ENCODE peak calls at places on chromosomes 12 and 14, in seven cellular contexts. P is A549; R is mucosa of descending colon; N is IMR-90; I is HuH-7.5; O is dermis blood vessel endothelial cell; M is CD4-positive, alpha-beta memory T cell. U is an unnamed sample.

GRCh38 chr12:84046869-84047268 is 865.7 kb downstream of the SLC6A15 start:
- DNase-seq in M (no peak), O (no peak), I (no peak), R (no peak), P (no peak), N (no peak), U (no peak)

GRCh38 chr14:58739674-58740073 is 101.9 kb downstream of the DACT1 start:
- DNase-seq in O (no peak), R (no peak), M (no peak), I (no peak), P (no peak), N (no peak), U (no peak)

GRCh38 chr12:78793491-78793890 is 71.1 kb upstream of the SYT1 start:
- DNase-seq in I (no peak), R (no peak), N (peak), O (no peak), P (no peak), M (no peak), U (no peak)

GRCh38 chr14:101760138-101761011 is 1.1 kb upstream of the PPP2R5C start:
- DNase-seq in P (peak), I (peak), O (peak), M (peak), R (peak), N (peak), U (peak)

GRCh38 chr14:73235531-73236155 is 1.7 kb upstream of the PAPLN start:
- DNase-seq in R (peak), O (no peak), N (no peak), I (no peak), M (no peak), P (no peak), U (no peak)

GRCh38 chr14:76699901-76700590 is 61.2 kb upstream of the VASH1 start:
- DNase-seq in N (no peak), I (no peak), M (no peak), O (no peak), R (no peak), P (no peak), U (no peak)

GRCh38 chr12:21301-22189 is 45.0 kb upstream of the IQSEC3 start:
- DNase-seq in P (no peak), O (no peak), N (no peak), M (no peak), R (no peak), I (no peak), U (peak)

GRCh38 chr12:65171073-65171472 is 1.7 kb downstream of the LEMD3 start:
- DNase-seq in N (peak), R (no peak), O (peak), P (no peak), I (no peak), M (no peak), U (no peak)

GRCh38 chr14:84399296-84399910 is 1130.5 kb upstream of the FLRT2 start:
- DNase-seq in O (no peak), N (no peak), P (no peak), I (no peak), M (no peak), R (no peak), U (peak)

GRCh38 chr14:56754966-56755365 is 55.3 kb downstream of the OTX2 start:
- DNase-seq in P (no peak), N (no peak), R (no peak), I (no peak), O (no peak), M (no peak), U (no peak)

GRCh38 chr14:22994762-22995275 is 12.5 kb upstream of the AJUBA start:
- DNase-seq in P (peak), R (no peak), I (no peak), M (peak), O (peak), N (peak), U (no peak)

GRCh38 chr12:69935651-69936100 is 110.6 kb downstream of the MYRFL start:
- DNase-seq in M (no peak), I (no peak), N (no peak), P (no peak), O (no peak), R (no peak), U (no peak)

GRCh38 chr14:99928963-99929362 is 135.8 kb downstream of the EML1 start:
- DNase-seq in O (no peak), R (no peak), P (no peak), M (no peak), I (no peak), N (no peak), U (no peak)

GRCh38 chr14:61452452-61452851 is 131.1 kb downstream of the PRKCH start:
- DNase-seq in M (peak), O (no peak), P (no peak), R (no peak), I (no peak), N (no peak), U (no peak)

GRCh38 chr14:105315211-105315721 is 718 bp downstream of the PACS2 start:
- DNase-seq in P (peak), I (peak), M (peak), O (peak), R (peak), N (no peak), U (peak)

GRCh38 chr12:122959566-122960192 is 6.6 kb downstream of the ABCB9 start:
- DNase-seq in R (no peak), O (no peak), M (no peak), P (no peak), I (no peak), N (no peak), U (no peak)

GRCh38 chr12:104699489-104700194 is 242.9 kb downstream of the CHST11 start:
- DNase-seq in N (peak), O (no peak), I (no peak), R (no peak), M (no peak), P (no peak), U (no peak)

GRCh38 chr12:11648514-11649412 is 711 bp upstream of the ETV6 start:
- DNase-seq in P (peak), R (peak), O (peak), M (peak), N (peak), I (peak), U (peak)

GRCh38 chr12:14313379-14313778 is 52.1 kb upstream of the ATF7IP start:
- DNase-seq in O (no peak), R (no peak), M (no peak), P (no peak), N (peak), I (no peak), U (no peak)

GRCh38 chr12:54958048-54958658 is 26.4 kb downstream of the TESPA1 start:
- DNase-seq in O (peak), R (peak), N (peak), P (peak), M (peak), I (peak), U (no peak)

GRCh38 chr12:127145929-127146789 is 1120.8 kb upstream of the TMEM132C start:
- DNase-seq in M (peak), I (no peak), R (peak), P (peak), O (no peak), N (peak), U (peak)

GRCh38 chr14:68089146-68089715 is 269.7 kb downstream of the RAD51B start:
- DNase-seq in R (no peak), N (peak), I (no peak), O (peak), M (no peak), P (peak), U (no peak)

GRCh38 chr14:53793790-53794560 is 162.7 kb downstream of the BMP4 start:
- DNase-seq in N (no peak), R (peak), M (no peak), O (peak), P (no peak), I (no peak), U (no peak)

GRCh38 chr14:104707629-104708595 is 16.1 kb upstream of the ADSS1 start:
- DNase-seq in R (no peak), O (no peak), P (no peak), M (no peak), N (no peak), I (no peak), U (no peak)

GRCh38 chr14:70059545-70059944 is 129.2 kb downstream of the SLC8A3 start:
- DNase-seq in P (no peak), I (no peak), N (no peak), O (no peak), M (no peak), R (no peak), U (no peak)

GRCh38 chr14:67759916-67760315 is 56.5 kb downstream of the ZFYVE26 start:
- DNase-seq in P (no peak), M (no peak), I (no peak), N (no peak), O (no peak), R (no peak), U (no peak)

GRCh38 chr12:45216297-45216982 is 545 bp downstream of the ANO6 start:
- DNase-seq in R (peak), M (peak), P (peak), N (peak), O (peak), I (peak), U (peak)

GRCh38 chr14:104096751-104097700 is 11.5 kb downstream of the ASPG start:
- DNase-seq in I (no peak), P (no peak), M (no peak), O (peak), R (no peak), N (no peak), U (peak)

GRCh38 chr12:31872831-31873604 is 86.2 kb upstream of the RESF1 start:
- DNase-seq in M (no peak), N (no peak), R (no peak), O (no peak), I (no peak), P (no peak), U (no peak)

GRCh38 chr12:79689477-79690155 is 1.1 kb downstream of the PAWR start:
- DNase-seq in I (peak), P (peak), N (peak), M (no peak), R (peak), O (peak), U (peak)

GRCh38 chr12:97595423-97595822 is 132.8 kb downstream of the RMST start:
- DNase-seq in O (no peak), I (no peak), M (no peak), N (no peak), P (no peak), R (no peak), U (no peak)

GRCh38 chr12:72288911-72289310 is 16.7 kb downstream of the TRHDE start:
- DNase-seq in N (peak), R (no peak), P (no peak), M (no peak), I (no peak), O (no peak), U (no peak)

GRCh38 chr12:105018001-105018400 is 31.9 kb downstream of the NOPCHAP1 start:
- DNase-seq in P (no peak), N (peak), I (no peak), M (no peak), O (no peak), R (no peak), U (no peak)

GRCh38 chr14:97524579-97525319 is 727.6 kb downstream of the VRK1 start:
- DNase-seq in I (no peak), R (no peak), M (no peak), O (no peak), P (no peak), N (no peak), U (no peak)

U was measured in spleen.